ENCODE peak calls at places on chromosomes 2 and 18, in four cellular contexts. G, R, X and D are unnamed samples.
A peak's percentile ranks its signal among the peaks of the same experiment; 100 is the strongest.

GRCh38 chr2:191710411-191710900 is 32.5 kb downstream of the NABP1 start:
- DNase-seq in G (peak; percentile 87), R (peak; percentile 46), X (no peak), D (no peak)

GRCh38 chr18:77862358-77862757 is 612.7 kb downstream of the GALR1 start:
- DNase-seq in G (no peak), R (no peak), X (no peak), D (no peak)

GRCh38 chr2:217622205-217622621 is 380.6 kb downstream of the TNS1 start:
- DNase-seq in G (peak; percentile 18), R (no peak), X (peak; percentile 19), D (no peak)

GRCh38 chr2:212157011-212157410 is 381.6 kb downstream of the ERBB4 start:
- DNase-seq in G (peak; percentile 65), R (no peak), X (no peak), D (no peak)

GRCh38 chr2:32741575-32741974 is 113.7 kb downstream of the TTC27 start:
- DNase-seq in G (peak; percentile 9), R (no peak), X (no peak), D (no peak)

GRCh38 chr2:151905963-151906632 is 77.9 kb upstream of the ARL5A start:
- DNase-seq in G (peak; percentile 6), R (no peak), X (no peak), D (no peak)

GRCh38 chr18:79605481-79605880 is 74.1 kb upstream of the CTDP1 start:
- DNase-seq in G (no peak), R (no peak), X (peak; percentile 56), D (no peak)

GRCh38 chr18:41395695-41396094 is 559.3 kb upstream of the PIK3C3 start:
- DNase-seq in G (no peak), R (no peak), X (no peak), D (no peak)

GRCh38 chr2:144444418-144444817 is 75.5 kb downstream of the ZEB2 start:
- DNase-seq in G (no peak), R (no peak), X (no peak), D (no peak)

GRCh38 chr2:204127238-204127637 is 190.7 kb downstream of the ICOS start:
- DNase-seq in G (no peak), R (peak; percentile 13), X (no peak), D (no peak)
- TF ChIP-seq CTCF in G (no peak), R (no peak), X (no peak), D (no peak)

GRCh38 chr2:233857511-233858118 is 3.3 kb upstream of the HJURP start:
- DNase-seq in G (peak; percentile 35), R (peak; percentile 45), X (no peak), D (peak; percentile 83)
- TF ChIP-seq CTCF in G (peak; percentile 65), R (peak; percentile 76), X (no peak), D (peak; percentile 78)

DNA sequence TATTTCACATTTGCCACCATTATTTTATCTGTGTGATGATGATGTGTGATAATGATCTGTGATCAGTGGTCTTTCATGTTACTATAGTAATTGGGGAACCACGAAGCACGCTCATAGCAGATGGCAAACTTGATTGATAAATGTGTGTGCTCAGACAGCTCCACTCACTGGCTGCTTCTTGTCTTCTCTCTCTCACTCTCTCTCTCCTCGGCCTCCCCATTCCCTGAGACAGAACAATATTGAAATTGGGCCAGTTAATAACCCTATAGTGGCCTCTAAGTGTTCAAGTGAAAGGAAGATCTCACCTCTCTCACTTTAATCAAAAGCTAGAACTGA is 60.7 kb upstream of the RAPGEF4 start:
- DNase-seq in G (no peak), R (no peak), X (no peak), D (no peak)
- TF ChIP-seq CTCF in G (no peak), R (no peak), X (no peak), D (no peak)

DNA sequence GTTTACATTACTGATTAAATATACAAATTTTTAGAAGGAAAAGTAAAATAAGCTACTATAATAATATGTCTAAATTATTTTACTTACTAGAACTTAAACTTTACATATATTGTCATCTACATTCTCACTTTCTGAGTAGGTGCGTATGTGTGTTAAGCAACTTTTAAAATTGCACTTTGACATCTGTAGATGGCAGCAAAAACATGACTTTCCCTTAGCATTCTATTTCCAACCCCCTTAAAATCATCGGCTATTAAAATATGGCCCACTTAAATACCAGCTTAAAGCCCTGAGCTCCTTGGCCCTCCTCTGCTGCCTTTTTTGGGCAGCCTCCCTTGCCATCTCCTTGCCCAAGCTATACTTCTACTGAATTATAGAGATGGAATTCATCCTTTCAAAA is 78.0 kb downstream of the UPP2 start:
- DNase-seq in G (peak; percentile 30), R (peak; percentile 26), X (no peak), D (no peak)
- TF ChIP-seq CTCF in G (peak; percentile 35), R (peak; percentile 37), X (no peak), D (peak; percentile 42)

DNA sequence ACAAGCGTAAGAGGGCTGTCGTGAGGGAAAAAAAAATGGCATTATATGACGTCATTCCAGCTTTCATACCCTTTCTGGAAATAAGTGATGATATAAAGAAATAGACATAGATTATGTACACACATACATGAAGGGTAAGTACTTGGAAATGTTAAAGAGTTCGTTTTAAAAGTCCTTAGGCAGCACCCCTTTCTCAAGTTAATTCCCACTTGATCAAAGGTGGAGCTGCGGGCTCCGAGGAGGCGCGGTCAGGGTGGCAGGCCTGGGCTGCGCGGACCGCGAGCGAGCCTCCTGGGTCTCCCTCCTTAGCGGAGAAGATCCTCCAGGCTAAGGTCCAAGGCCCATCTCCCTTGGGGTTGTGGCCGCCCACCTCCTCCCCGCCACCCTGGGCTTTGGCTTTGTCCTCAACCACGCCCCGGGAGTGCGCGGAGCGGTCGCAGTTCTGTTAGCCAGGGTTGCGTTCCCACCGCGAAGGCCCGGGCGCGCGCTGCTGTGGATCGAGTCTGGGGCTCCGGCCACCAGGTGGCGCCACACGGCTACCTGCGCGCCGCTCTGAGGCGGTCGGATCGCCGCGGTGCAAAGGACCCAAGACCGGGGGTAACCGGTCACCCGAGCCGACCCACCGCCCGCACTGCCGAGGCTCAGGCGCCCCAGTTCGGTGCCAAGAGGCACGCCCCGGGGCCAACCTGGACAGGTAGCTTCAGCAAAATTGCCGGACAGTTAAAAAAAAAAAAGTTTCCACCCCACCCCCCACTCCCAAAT is 66.8 kb downstream of the HNRNPLL start:
- DNase-seq in G (peak; percentile 58), R (peak; percentile 66), X (no peak), D (peak; percentile 92)
- TF ChIP-seq CTCF in G (peak; percentile 57), R (peak; percentile 80), X (peak; percentile 94), D (peak; percentile 92)

GRCh38 chr18:55858661-55859111 is 270.7 kb upstream of the TCF4 start:
- DNase-seq in G (no peak), R (no peak), X (no peak), D (no peak)

GRCh38 chr18:55863876-55864275 is 275.9 kb upstream of the TCF4 start:
- DNase-seq in G (peak; percentile 49), R (no peak), X (no peak), D (no peak)

GRCh38 chr18:55862693-55863485 is 274.9 kb upstream of the TCF4 start:
- DNase-seq in G (no peak), R (no peak), X (no peak), D (no peak)

GRCh38 chr18:55859116-55859515 is 271.1 kb upstream of the TCF4 start:
- DNase-seq in G (no peak), R (no peak), X (no peak), D (no peak)

GRCh38 chr18:55861266-55861665 is 273.3 kb upstream of the TCF4 start:
- DNase-seq in G (peak; percentile 66), R (peak; percentile 55), X (no peak), D (peak; percentile 29)
- TF ChIP-seq CTCF in G (peak; percentile 75), R (peak; percentile 37), X (no peak), D (no peak)

GRCh38 chr2:233449071-233449901 is 95.0 kb downstream of the DGKD start:
- DNase-seq in G (peak; percentile 40), R (peak; percentile 30), X (no peak), D (no peak)
- TF ChIP-seq CTCF in G (peak; percentile 51), R (peak; percentile 53), X (peak; percentile 78), D (no peak)

DNA sequence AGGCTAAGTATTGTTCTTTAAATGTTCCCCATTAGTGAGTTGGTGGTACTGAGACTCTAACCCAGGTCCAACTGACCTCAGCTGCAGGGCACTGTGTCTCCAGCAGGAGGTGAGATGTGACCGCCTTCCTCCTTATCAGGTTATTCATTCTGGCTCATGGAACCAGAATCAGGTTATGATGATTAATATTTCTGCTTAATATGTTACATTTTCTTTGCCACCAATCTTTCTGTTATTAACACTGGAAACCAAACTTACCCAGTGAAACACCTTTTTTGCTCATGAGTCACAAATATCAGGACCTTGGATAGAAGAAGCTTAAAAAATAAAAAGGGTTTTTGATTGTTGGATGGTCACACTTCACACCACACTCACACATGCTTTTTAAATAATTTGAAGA is 85.4 kb downstream of the DPP4 start:
- DNase-seq in G (no peak), R (no peak), X (no peak), D (peak; percentile 10)
- TF ChIP-seq CTCF in G (peak; percentile 30), R (peak; percentile 17), X (no peak), D (peak; percentile 26)

DNA sequence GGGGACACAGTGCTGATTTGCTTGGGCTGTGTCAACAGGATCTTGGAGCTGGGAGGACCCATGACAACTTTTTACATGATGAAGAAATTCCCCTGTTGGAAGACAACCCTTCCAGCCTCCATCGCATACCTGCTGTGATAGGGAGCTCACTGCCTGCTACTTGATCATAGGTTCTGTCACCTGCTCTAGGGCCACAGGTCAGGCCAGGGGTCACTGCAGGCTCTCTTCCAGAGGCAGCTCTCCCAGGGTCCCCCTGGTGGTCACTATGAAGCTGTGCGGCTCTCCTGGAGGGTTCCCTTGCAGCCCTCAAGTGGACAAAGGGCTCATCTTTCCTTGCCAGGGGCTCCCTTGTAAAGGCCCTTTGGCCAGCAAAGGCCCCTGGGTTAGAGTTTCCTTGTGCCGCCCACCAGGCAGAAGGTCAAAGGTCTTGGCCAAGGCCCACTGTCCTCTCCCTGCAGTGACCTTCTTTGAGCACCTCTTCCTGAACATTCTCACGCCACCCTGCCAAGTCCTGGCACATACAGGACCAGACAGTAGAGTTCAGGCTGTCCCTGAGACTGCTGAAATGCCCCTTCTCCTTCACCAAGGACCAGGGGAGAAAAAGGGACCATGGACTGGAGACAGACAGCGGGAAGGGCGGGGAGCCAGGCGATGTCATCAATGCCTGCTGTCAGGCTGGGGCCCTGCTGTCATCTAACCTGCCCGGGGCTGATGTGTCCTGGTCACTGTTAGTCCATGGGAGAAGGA is 345.1 kb downstream of the DYSF start:
- DNase-seq in G (peak; percentile 41), R (peak; percentile 61), X (peak; percentile 70), D (peak; percentile 42)
- TF ChIP-seq CTCF in G (peak; percentile 86), R (peak; percentile 72), X (peak; percentile 67), D (peak; percentile 86)